ENCODE peak calls at places on chromosomes 2 and 18, in seven cellular contexts. V, D, K, S, B, L and F are unnamed samples.

GRCh38 chr2:165634855-165635254 is 159.2 kb downstream of the GALNT3 start:
- DNase-seq in V (no peak), D (no peak), K (no peak), S (peak; percentile 44), B (peak; percentile 14), L (peak; percentile 67), F (no peak)

GRCh38 chr2:194060269-194060668 is 1596.8 kb upstream of the SLC39A10 start:
- DNase-seq in V (peak; percentile 14), D (no peak), K (no peak), S (no peak), B (no peak), L (no peak), F (no peak)

GRCh38 chr2:46554381-46554780 is 75.0 kb downstream of the TMEM247 start:
- DNase-seq in V (no peak), D (no peak), K (no peak), S (no peak), B (no peak), L (no peak), F (no peak)

GRCh38 chr2:70420740-70421139 is 118.9 kb upstream of the FAM136A start:
- DNase-seq in V (no peak), D (no peak), K (no peak), S (no peak), B (no peak), L (no peak), F (no peak)

GRCh38 chr2:227411320-227411989 is 23.7 kb upstream of the SCYGR1 start:
- DNase-seq in V (no peak), D (no peak), K (no peak), S (peak; percentile 98), B (peak; percentile 18), L (no peak), F (no peak)

GRCh38 chr2:236916181-236916580 is 169.5 kb upstream of the COPS8 start:
- DNase-seq in V (no peak), D (no peak), K (no peak), S (no peak), B (no peak), L (peak; percentile 39), F (no peak)

GRCh38 chr2:105381119-105381668 is 17.7 kb downstream of the FHL2 start:
- DNase-seq in V (no peak), D (no peak), K (no peak), S (no peak), B (no peak), L (no peak), F (no peak)

GRCh38 chr18:5021558-5021957 is 175.5 kb downstream of the AKAIN1 start:
- DNase-seq in V (no peak), D (no peak), K (no peak), S (no peak), B (no peak), L (no peak), F (no peak)